ENCODE peak calls at places on chromosomes 13 and 19, in five cellular contexts. E is adipocyte, Q is psoas muscle, K is neuronal stem cell, U is osteoblast. D is an unnamed sample. For H3K4me1, the result is how much of the 10 kb centered on the place peaks cover.

GRCh38 chr19:20315543-20315942 is 148.5 kb downstream of the ZNF486 start:
- DNase-seq in E (no peak), Q (no peak), K (no peak), U (no peak), D (no peak)

GRCh38 chr13:107251321-107251720 is 683.4 kb upstream of the ARGLU1 start:
- DNase-seq in E (no peak), Q (no peak), K (no peak), U (no peak), D (no peak)

GRCh38 chr13:44140146-44140545 is 233.5 kb upstream of the SERP2 start:
- DNase-seq in E (no peak), Q (no peak), K (no peak), U (no peak), D (no peak)

GRCh38 chr19:23415561-23416191 is 20.4 kb upstream of the ZNF91 start:
- DNase-seq in E (no peak), Q (peak), K (peak), U (peak), D (peak)

GRCh38 chr13:45339867-45340266 is 1.1 kb downstream of the TPT1 start:
- DNase-seq in E (no peak), Q (no peak), K (no peak), U (no peak), D (no peak)

GRCh38 chr13:110872034-110872767 is 42.7 kb downstream of the ANKRD10 start:
- DNase-seq in E (no peak), Q (no peak), K (no peak), U (no peak), D (no peak)

GRCh38 chr19:47766359-47766620 is 12.2 kb upstream of the SELENOW start:
- DNase-seq in E (no peak), Q (no peak), K (no peak), U (no peak), D (no peak)

GRCh38 chr13:30486230-30487074 is 20.7 kb upstream of the HMGB1 start:
- DNase-seq in E (no peak), Q (no peak), K (no peak), U (no peak), D (peak)

GRCh38 chr19:7351861-7352260 is 3.1 kb downstream of the ARHGEF18 start:
- DNase-seq in E (no peak), Q (no peak), K (no peak), U (no peak), D (no peak)

GRCh38 chr19:10961073-10961762 is 388 bp downstream of the SMARCA4 start:
- DNase-seq in E (peak), Q (peak), K (peak), U (peak), D (no peak)

GRCh38 chr13:95035311-95036109 is 265.7 kb downstream of the ABCC4 start:
- DNase-seq in E (no peak), Q (no peak), K (no peak), U (no peak), D (no peak)

GRCh38 chr19:1046836-1047695 is 7.2 kb downstream of the ABCA7 start:
- DNase-seq in E (no peak), Q (peak), K (no peak), U (no peak), D (no peak)

DNA sequence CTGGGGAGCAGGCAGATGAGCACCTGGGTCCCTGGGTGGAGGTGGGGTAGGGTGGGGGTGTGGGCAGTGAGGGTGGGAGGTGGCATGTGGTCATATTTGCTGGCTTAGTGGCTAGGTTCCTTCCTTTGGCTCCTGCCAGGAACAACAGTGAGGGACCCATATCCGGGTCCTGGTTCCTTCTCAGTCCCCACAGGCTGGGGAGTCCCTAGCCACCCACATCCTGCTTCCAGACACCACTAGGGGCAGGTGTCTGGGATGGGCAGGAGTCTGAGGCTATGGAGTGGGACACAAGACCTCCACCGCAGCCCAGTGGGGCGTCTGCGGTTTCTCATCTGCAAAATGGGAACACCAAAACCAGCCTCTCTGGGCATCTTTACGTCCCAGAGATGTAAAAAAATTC is 828 bp upstream of the FCGBP start:
- DNase-seq in E (no peak), Q (no peak), K (no peak), U (no peak), D (no peak)
- H3K4me1 ChIP-seq in E (under half), Q (under half), K (under half), U (under half), D (under half)

GRCh38 chr19:44725251-44725650 is 23.3 kb upstream of the BCL3 start:
- DNase-seq in E (no peak), Q (no peak), K (no peak), U (peak), D (no peak)
- H3K4me1 ChIP-seq in E (under half), Q (under half), K (under half), U (under half), D (under half)

DNA sequence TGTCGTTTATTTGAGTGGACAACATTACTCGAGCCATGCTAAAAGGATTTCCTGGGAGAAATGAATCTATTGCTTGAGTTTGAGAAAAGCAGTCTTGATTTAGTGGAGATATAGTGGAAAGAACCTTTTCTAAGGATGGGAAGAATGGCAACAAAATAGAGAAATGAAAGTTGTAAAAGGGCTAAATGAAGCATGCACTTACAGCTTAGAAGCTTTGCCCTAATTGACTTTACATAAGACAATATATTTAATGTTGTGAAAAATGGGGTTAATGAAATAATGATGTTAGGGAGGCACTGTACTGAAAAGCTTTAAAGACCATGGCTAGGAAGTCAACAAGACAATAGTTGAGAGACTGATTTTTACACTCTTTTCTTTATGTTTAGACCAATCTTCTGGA is 35.4 kb downstream of the SLC10A2 start:
- DNase-seq in E (no peak), Q (no peak), K (no peak), U (no peak), D (no peak)
- H3K4me1 ChIP-seq in E (under half), Q (under half), K (under half), U (under half), D (under half)

DNA sequence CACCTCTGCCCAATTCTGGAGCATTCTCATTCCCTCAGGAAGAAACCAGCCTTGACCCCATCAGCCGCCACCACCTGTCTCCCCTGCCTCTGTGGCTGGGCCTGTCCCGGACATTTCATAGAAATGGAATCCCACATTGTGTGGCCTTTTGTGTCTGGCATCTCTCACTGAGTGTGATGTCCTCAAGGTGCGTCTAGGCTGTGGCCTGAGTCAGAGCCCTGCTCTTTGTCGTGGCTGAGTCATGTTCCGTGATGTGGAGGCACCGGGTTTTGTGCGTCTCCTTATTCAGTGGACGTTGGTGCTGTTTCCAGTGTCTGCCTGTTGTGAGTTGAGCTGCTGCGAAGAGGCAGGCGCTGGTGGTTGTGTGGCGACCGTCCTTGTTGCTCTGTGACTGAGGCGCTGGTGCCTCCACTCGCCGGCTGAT is 3.5 kb downstream of the FZR1 start:
- DNase-seq in E (peak), Q (no peak), K (no peak), U (peak), D (no peak)
- H3K4me1 ChIP-seq in E (under half), Q (under half), K (under half), U (under half), D (under half)

GRCh38 chr13:97307544-97307881 is 85.4 kb downstream of the MBNL2 start:
- DNase-seq in E (no peak), Q (no peak), K (no peak), U (no peak), D (no peak)
- H3K4me1 ChIP-seq in E (under half), Q (half or more), K (under half), U (under half), D (under half)

D was measured in lung.